ENCODE peak calls at places on chromosomes 3 and 15, in ten cellular contexts. K is upper lobe of right lung; W is sciatic nerve; T is NCI-H1092; F is activated T-cell treated with anti-CD3 and anti-CD28 coated beads for 4 hours; E is stimulated activated CD8-positive, alpha-beta memory T cell treated with anti-CD3 and anti-CD28 coated beads, Interleukin-2, amount 100 ng/mL, for 1 hour; L is BJ; C is EL; G is NCI-H345; H is T-helper 2 cell treated with Interferon-gamma antibody and Interleukin-4, amounts not matched to agents 5 μg/mL and 100 μg/mL, for 36 hours. O is an unnamed sample.

GRCh38 chr3:105907790-105908189 is 39.0 kb upstream of the CBLB start:
- DNase-seq in C (no peak), H (no peak), T (no peak), K (no peak), E (no peak), L (no peak), W (no peak), F (no peak), G (no peak), O (peak; percentile 8)

GRCh38 chr3:197430961-197431910 is 124.5 kb downstream of the BDH1 start:
- DNase-seq in G (no peak), H (no peak), W (no peak), E (no peak), T (no peak), C (peak; percentile 47), F (no peak), L (no peak), K (peak; percentile 8), O (no peak)

GRCh38 chr15:35738370-35738769 is 192.4 kb upstream of the DPH6 start:
- DNase-seq in F (no peak), T (no peak), K (no peak), G (no peak), C (peak; percentile 72), L (no peak), E (no peak), H (no peak), W (no peak), O (no peak)

GRCh38 chr3:134375542-134376384 is 1.5 kb upstream of the AMOTL2 start:
- DNase-seq in G (no peak), H (no peak), E (no peak), W (no peak), K (peak; percentile 49), T (no peak), C (no peak), F (no peak), L (no peak), O (no peak)

GRCh38 chr3:197406266-197406665 is 107.9 kb upstream of the DLG1 start:
- DNase-seq in L (no peak), K (peak; percentile 73), H (no peak), G (no peak), W (no peak), T (no peak), C (no peak), F (no peak), E (no peak), O (no peak)

GRCh38 chr15:61459785-61460707 is 230.9 kb upstream of the RORA start:
- DNase-seq in C (peak; percentile 15), H (no peak), T (no peak), E (no peak), F (no peak), L (no peak), K (no peak), G (no peak), W (no peak), O (no peak)

GRCh38 chr3:41041899-41042298 is 157.4 kb upstream of the CTNNB1 start:
- DNase-seq in C (no peak), H (no peak), T (no peak), W (no peak), E (no peak), F (no peak), K (no peak), G (no peak), L (no peak), O (no peak)

GRCh38 chr3:194070634-194071409 is 65.1 kb upstream of the HES1 start:
- DNase-seq in K (peak; percentile 92), L (peak; percentile 55), G (peak; percentile 76), T (peak; percentile 39), H (peak; percentile 82), C (peak; percentile 91), E (peak; percentile 39), W (peak; percentile 85), F (peak; percentile 47), O (peak; percentile 75)

GRCh38 chr3:124553178-124553577 is 177.1 kb upstream of the UMPS start:
- DNase-seq in T (no peak), W (no peak), L (no peak), K (no peak), F (no peak), C (no peak), H (no peak), E (no peak), G (no peak), O (no peak)